ENCODE peak calls at places on chromosome 3, in ten cellular contexts. C is IMR-90, X is AG04449, I is fibroblast of lung, E is A549, V is NB4, Q is fibroblast of the aortic adventitia, Y is cardiac muscle cell, G is AG10803, S is GM12865. W is an unnamed sample.
A peak's percentile ranks its signal among the peaks of the same experiment; 100 is the strongest.

GRCh38 chr3:24493951-24494615 is 567 bp downstream of the THRB start:
- DNase-seq in X (no peak), C (no peak), Q (peak; percentile 4), Y (peak; percentile 51), S (no peak), E (peak; percentile 55), I (peak; percentile 44), G (peak; percentile 32), V (no peak), W (peak; percentile 45)

GRCh38 chr3:186414735-186415419 is 52.8 kb upstream of the DGKG start:
- DNase-seq in I (peak; percentile 88), Q (peak; percentile 77), C (peak; percentile 77), X (peak; percentile 46), G (peak; percentile 89), S (peak; percentile 7), V (no peak), Y (no peak), E (no peak), W (peak; percentile 77)

GRCh38 chr3:46477756-46478155 is 13.1 kb upstream of the LTF start:
- DNase-seq in V (no peak), E (no peak), G (no peak), X (no peak), Q (no peak), S (no peak), C (no peak), I (no peak), Y (no peak), W (no peak)

GRCh38 chr3:114417265-114417664 is 123.4 kb downstream of the TIGIT start:
- DNase-seq in E (no peak), Y (no peak), G (peak; percentile 58), Q (no peak), C (no peak), X (no peak), V (no peak), I (no peak), S (no peak), W (no peak)

GRCh38 chr3:47096955-47097354 is 67.0 kb downstream of the SETD2 start:
- DNase-seq in E (no peak), Y (no peak), C (peak; percentile 77), V (no peak), G (peak; percentile 68), S (no peak), I (peak; percentile 37), Q (peak; percentile 62), X (peak; percentile 10), W (peak; percentile 38)

GRCh38 chr3:38031022-38031994 is 1.9 kb upstream of the PLCD1 start:
- DNase-seq in I (no peak), S (no peak), V (no peak), C (no peak), X (no peak), Q (peak; percentile 46), G (peak; percentile 52), Y (no peak), E (peak; percentile 78), W (peak; percentile 96)

GRCh38 chr3:73786346-73786807 is 161.6 kb upstream of the PDZRN3 start:
- DNase-seq in I (peak; percentile 89), V (no peak), Y (no peak), G (peak; percentile 94), C (peak; percentile 97), E (no peak), Q (peak; percentile 97), S (no peak), X (peak; percentile 90), W (peak; percentile 97)

GRCh38 chr3:128875556-128876120 is 3.8 kb upstream of the ACAD9 start:
- DNase-seq in C (no peak), V (peak; percentile 79), I (peak; percentile 12), G (no peak), Y (peak; percentile 55), Q (no peak), X (no peak), E (peak; percentile 42), S (peak; percentile 54), W (peak; percentile 21)

GRCh38 chr3:160128086-160128485 is 97.1 kb upstream of the C3orf80 start:
- DNase-seq in G (no peak), Q (no peak), V (no peak), S (peak; percentile 46), I (no peak), C (no peak), X (no peak), E (no peak), Y (no peak), W (no peak)

GRCh38 chr3:123618768-123619484 is 34.1 kb upstream of the HACD2 start:
- DNase-seq in E (no peak), G (peak; percentile 77), V (peak; percentile 89), Q (peak; percentile 86), Y (peak; percentile 19), C (peak; percentile 82), X (peak; percentile 46), S (no peak), I (peak; percentile 94), W (peak; percentile 64)

GRCh38 chr3:190249414-190249813 is 72.8 kb downstream of the CLDN1 start:
- DNase-seq in V (no peak), Y (no peak), Q (no peak), G (no peak), E (no peak), C (no peak), I (no peak), X (no peak), S (no peak), W (no peak)

GRCh38 chr3:190252080-190252479 is 70.2 kb downstream of the CLDN1 start:
- DNase-seq in I (peak; percentile 92), S (peak; percentile 34), Y (no peak), V (peak; percentile 46), C (peak; percentile 89), G (peak; percentile 80), E (no peak), X (peak; percentile 61), Q (peak; percentile 89), W (peak; percentile 85)
- H3K4me3 ChIP-seq in I (no peak overlapping the region), S (no peak overlapping the region), Y (no peak overlapping the region), V (no peak overlapping the region), C (no peak overlapping the region), G (no peak overlapping the region), E (no peak overlapping the region), X (no peak overlapping the region), Q (no peak overlapping the region), W (no peak overlapping the region)

GRCh38 chr3:77815467-77815866 is 775.6 kb downstream of the ROBO2 start:
- DNase-seq in Y (peak; percentile 28), Q (no peak), G (no peak), C (no peak), X (no peak), E (no peak), V (peak; percentile 5), I (no peak), S (no peak), W (peak; percentile 18)
- TF ChIP-seq CTCF in Y (no peak), Q (no peak), G (peak; percentile 17), C (peak; percentile 4), X (no peak), E (no peak), V (peak; percentile 13), I (peak; percentile 21), S (no peak), W (peak; percentile 41)

GRCh38 chr3:122258757-122259371 is 66.2 kb upstream of the CSTA start:
- DNase-seq in I (peak; percentile 46), S (peak; percentile 91), C (peak; percentile 56), Y (peak; percentile 77), X (peak; percentile 2), G (peak; percentile 65), Q (peak; percentile 53), E (peak; percentile 60), V (peak; percentile 83), W (peak; percentile 75)
- H3K4me3 ChIP-seq in I (no peak overlapping the region), S (no peak overlapping the region), C (no peak overlapping the region), Y (no peak overlapping the region), X (no peak overlapping the region), G (no peak overlapping the region), Q (no peak overlapping the region), E (no peak overlapping the region), V (no peak overlapping the region), W (no peak overlapping the region)

DNA sequence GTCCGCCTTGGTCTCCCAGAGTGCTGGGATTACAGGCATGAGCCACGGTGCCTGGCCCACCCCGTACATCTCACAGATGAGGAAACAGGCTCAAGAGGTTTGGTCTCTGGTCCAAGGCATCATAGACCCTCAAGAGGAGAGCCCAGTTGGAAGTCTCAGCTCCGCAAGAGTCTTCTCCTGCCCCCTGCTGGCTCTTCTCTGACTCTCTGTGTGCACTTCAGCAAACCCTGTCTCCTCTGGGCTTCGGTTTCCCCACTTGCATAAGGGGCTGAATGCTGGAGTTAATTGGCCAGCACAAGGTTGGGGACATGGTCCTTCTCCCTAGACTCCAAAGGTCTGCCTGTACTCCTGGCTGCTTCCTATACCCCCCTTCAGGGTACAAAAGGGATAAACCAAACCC is 3.9 kb downstream of the MST1R start:
- DNase-seq in E (no peak), X (no peak), C (no peak), I (peak; percentile 5), G (no peak), S (peak; percentile 39), Y (peak; percentile 72), Q (no peak), V (peak; percentile 77), W (peak; percentile 25)
- TF ChIP-seq CTCF in E (peak; percentile 8), X (no peak), C (peak; percentile 24), I (peak; percentile 6), G (peak; percentile 24), S (peak; percentile 30), Y (peak; percentile 33), Q (no peak), V (peak; percentile 63), W (no peak)

DNA sequence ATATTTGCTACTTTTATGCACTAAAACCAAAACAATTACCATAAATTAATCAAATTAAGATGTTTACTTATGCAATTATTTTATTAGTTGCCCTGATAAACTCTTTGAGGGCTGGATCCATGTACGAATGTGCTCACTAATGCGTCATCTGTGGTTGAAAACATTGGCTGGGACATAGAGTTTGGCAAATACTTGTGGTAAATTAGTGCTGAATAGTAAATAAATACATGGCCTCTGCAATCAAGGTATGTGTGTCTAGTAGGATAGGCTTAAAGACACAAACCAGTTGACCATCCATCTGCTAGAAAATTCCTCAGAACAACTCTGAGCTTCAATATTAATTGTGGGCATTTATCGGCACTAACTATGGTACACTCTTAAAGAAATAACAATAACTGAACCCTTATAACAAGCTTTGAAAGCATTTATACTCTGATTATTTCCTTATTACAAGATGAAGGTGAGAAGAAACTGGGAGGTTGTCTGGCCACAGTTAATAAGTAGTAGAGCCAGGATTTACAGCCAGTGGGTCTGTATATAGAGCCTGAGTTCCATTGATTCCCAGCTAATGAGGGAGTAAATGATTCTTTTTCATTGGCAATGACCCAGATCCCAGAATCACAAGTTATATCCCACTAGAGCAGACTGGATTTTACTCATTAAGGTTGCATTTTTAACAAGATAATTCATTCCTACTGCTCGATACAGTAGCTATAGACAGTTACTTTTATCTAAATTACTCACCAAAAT is 169.5 kb upstream of the CNTN6 start:
- DNase-seq in Q (no peak), G (no peak), Y (no peak), I (no peak), E (no peak), X (no peak), S (no peak), V (no peak), C (no peak), W (no peak)
- H3K4me3 ChIP-seq in Q (no peak overlapping the region), G (no peak overlapping the region), Y (no peak overlapping the region), I (no peak overlapping the region), E (no peak overlapping the region), X (no peak overlapping the region), S (no peak overlapping the region), V (no peak overlapping the region), C (no peak overlapping the region), W (no peak overlapping the region)

W was measured in epithelial cell of esophagus.